ENCODE peak calls at places on chromosomes 1 and 21, in seven cellular contexts. One of them, this sample, is unnamed.

GRCh38 chr1:31483012-31483946 is 70.3 kb downstream of the SERINC2 start:
- DNase-seq in GM06990: no peak
- DNase-seq in AG04450: peak
- DNase-seq in endothelial cell: no peak
- DNase-seq in AG09319: peak
- DNase-seq in spleen: no peak
- DNase-seq in right lobe of liver: no peak
- DNase-seq in this sample: peak

GRCh38 chr1:98143403-98143802 is 222.6 kb upstream of the DPYD start:
- DNase-seq in right lobe of liver: no peak
- DNase-seq in endothelial cell: no peak
- DNase-seq in AG09319: no peak
- DNase-seq in spleen: no peak
- DNase-seq in GM06990: no peak
- DNase-seq in AG04450: no peak
- DNase-seq in this sample: no peak

GRCh38 chr1:114725230-114725629 is 8.7 kb upstream of the NRAS start:
- DNase-seq in endothelial cell: no peak
- DNase-seq in spleen: no peak
- DNase-seq in right lobe of liver: no peak
- DNase-seq in AG04450: no peak
- DNase-seq in AG09319: no peak
- DNase-seq in GM06990: no peak
- DNase-seq in this sample: no peak

GRCh38 chr1:235996048-235996785 is 68.7 kb downstream of the NID1 start:
- DNase-seq in endothelial cell: no peak
- DNase-seq in right lobe of liver: no peak
- DNase-seq in AG09319: no peak
- DNase-seq in AG04450: no peak
- DNase-seq in spleen: no peak
- DNase-seq in GM06990: peak
- DNase-seq in this sample: no peak

GRCh38 chr1:44040856-44041255 is 9.6 kb upstream of the SLC6A9 start:
- DNase-seq in right lobe of liver: no peak
- DNase-seq in AG09319: no peak
- DNase-seq in GM06990: no peak
- DNase-seq in AG04450: no peak
- DNase-seq in spleen: no peak
- DNase-seq in endothelial cell: no peak
- DNase-seq in this sample: no peak

GRCh38 chr1:86018311-86018923 is 138.2 kb downstream of the COL24A1 start:
- DNase-seq in GM06990: no peak
- DNase-seq in right lobe of liver: no peak
- DNase-seq in endothelial cell: peak
- DNase-seq in spleen: no peak
- DNase-seq in AG04450: no peak
- DNase-seq in AG09319: peak
- DNase-seq in this sample: peak

GRCh38 chr1:203202431-203203245 is 16.1 kb upstream of the CHI3L1 start:
- DNase-seq in endothelial cell: no peak
- DNase-seq in AG09319: peak
- DNase-seq in AG04450: peak
- DNase-seq in spleen: no peak
- DNase-seq in right lobe of liver: no peak
- DNase-seq in GM06990: no peak
- DNase-seq in this sample: no peak

GRCh38 chr1:198187973-198188588 is 31.3 kb downstream of the NEK7 start:
- DNase-seq in GM06990: no peak
- DNase-seq in AG04450: no peak
- DNase-seq in right lobe of liver: no peak
- DNase-seq in spleen: no peak
- DNase-seq in AG09319: no peak
- DNase-seq in endothelial cell: no peak
- DNase-seq in this sample: no peak

GRCh38 chr1:221478050-221478949 is 263.6 kb downstream of the DUSP10 start:
- DNase-seq in spleen: no peak
- DNase-seq in AG04450: peak
- DNase-seq in right lobe of liver: peak
- DNase-seq in endothelial cell: peak
- DNase-seq in GM06990: no peak
- DNase-seq in AG09319: peak
- DNase-seq in this sample: peak

GRCh38 chr1:199550384-199551067 is 477.0 kb upstream of the NR5A2 start:
- DNase-seq in endothelial cell: no peak
- DNase-seq in AG04450: no peak
- DNase-seq in right lobe of liver: no peak
- DNase-seq in GM06990: no peak
- DNase-seq in spleen: no peak
- DNase-seq in AG09319: no peak
- DNase-seq in this sample: no peak

GRCh38 chr1:152185544-152186391 is 26.7 kb upstream of the RPTN start:
- DNase-seq in spleen: no peak
- DNase-seq in right lobe of liver: no peak
- DNase-seq in GM06990: peak
- DNase-seq in AG09319: peak
- DNase-seq in endothelial cell: peak
- DNase-seq in AG04450: peak
- DNase-seq in this sample: peak

GRCh38 chr1:165898837-165899236 is 71.4 kb downstream of the UCK2 start:
- DNase-seq in AG09319: peak
- DNase-seq in endothelial cell: no peak
- DNase-seq in AG04450: peak
- DNase-seq in GM06990: no peak
- DNase-seq in right lobe of liver: no peak
- DNase-seq in spleen: no peak
- DNase-seq in this sample: no peak

GRCh38 chr1:151485685-151486255 is 25.4 kb upstream of the CGN start:
- DNase-seq in GM06990: no peak
- DNase-seq in AG04450: no peak
- DNase-seq in spleen: no peak
- DNase-seq in endothelial cell: no peak
- DNase-seq in AG09319: no peak
- DNase-seq in right lobe of liver: no peak
- DNase-seq in this sample: no peak

GRCh38 chr1:162476620-162477019 is 21.0 kb upstream of the UHMK1 start:
- DNase-seq in AG09319: no peak
- DNase-seq in endothelial cell: no peak
- DNase-seq in right lobe of liver: no peak
- DNase-seq in spleen: no peak
- DNase-seq in GM06990: no peak
- DNase-seq in AG04450: no peak
- DNase-seq in this sample: no peak

GRCh38 chr21:35483267-35483666 is 434.2 kb upstream of the RUNX1 start:
- DNase-seq in GM06990: no peak
- DNase-seq in endothelial cell: no peak
- DNase-seq in AG09319: no peak
- DNase-seq in right lobe of liver: no peak
- DNase-seq in AG04450: no peak
- DNase-seq in spleen: no peak
- DNase-seq in this sample: no peak

GRCh38 chr1:245694476-245695195 is 539.9 kb downstream of the KIF26B start:
- DNase-seq in AG04450: no peak
- DNase-seq in AG09319: no peak
- DNase-seq in spleen: peak
- DNase-seq in endothelial cell: no peak
- DNase-seq in right lobe of liver: no peak
- DNase-seq in GM06990: no peak
- DNase-seq in this sample: no peak

GRCh38 chr1:181475580-181475979 is 7.7 kb upstream of the CACNA1E start:
- DNase-seq in spleen: no peak
- DNase-seq in right lobe of liver: no peak
- DNase-seq in AG04450: no peak
- DNase-seq in endothelial cell: no peak
- DNase-seq in GM06990: no peak
- DNase-seq in AG09319: no peak
- DNase-seq in this sample: no peak

DNA sequence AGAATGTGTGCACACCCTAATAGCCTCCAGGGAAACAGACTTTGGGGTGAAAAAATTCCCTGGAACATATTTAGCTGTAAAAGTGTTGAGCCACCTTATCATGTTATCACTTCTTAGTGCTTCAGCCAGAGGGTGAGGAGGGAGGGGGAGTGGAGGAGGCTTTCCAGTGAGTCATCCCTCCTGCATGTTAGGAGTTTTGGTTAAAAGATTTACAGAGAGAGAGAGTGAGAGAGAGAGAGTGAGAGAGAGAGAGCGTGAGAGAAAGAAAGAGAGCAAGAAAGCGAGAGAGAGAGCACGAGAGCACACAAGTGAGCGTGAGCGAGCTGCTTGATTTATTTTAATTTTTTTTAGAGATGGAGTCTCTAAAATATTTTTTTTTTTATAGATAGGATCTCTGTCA is 13.5 kb upstream of the CACNA1E start:
- DNase-seq in right lobe of liver: no peak
- DNase-seq in spleen: no peak
- DNase-seq in GM06990: no peak
- DNase-seq in AG04450: peak
- DNase-seq in endothelial cell: no peak
- DNase-seq in AG09319: peak
- DNase-seq in this sample: peak
- TF ChIP-seq CTCF in right lobe of liver: no peak
- TF ChIP-seq CTCF in spleen: no peak
- TF ChIP-seq CTCF in GM06990: no peak
- TF ChIP-seq CTCF in AG04450: no peak
- TF ChIP-seq CTCF in endothelial cell: no peak
- TF ChIP-seq CTCF in AG09319: no peak
- TF ChIP-seq CTCF in this sample: no peak

GRCh38 chr1:67685067-67685557 is at the start of gene GADD45A:
- DNase-seq in GM06990: peak
- DNase-seq in endothelial cell: peak
- DNase-seq in spleen: peak
- DNase-seq in AG09319: peak
- DNase-seq in right lobe of liver: peak
- DNase-seq in AG04450: peak
- DNase-seq in this sample: peak

GRCh38 chr1:67687198-67687545 is 2.2 kb downstream of the GADD45A start:
- DNase-seq in GM06990: no peak
- DNase-seq in AG09319: no peak
- DNase-seq in AG04450: no peak
- DNase-seq in right lobe of liver: no peak
- DNase-seq in spleen: no peak
- DNase-seq in endothelial cell: no peak
- DNase-seq in this sample: no peak

GRCh38 chr1:67687649-67688048 is 2.6 kb downstream of the GADD45A start:
- DNase-seq in GM06990: no peak
- DNase-seq in spleen: no peak
- DNase-seq in right lobe of liver: no peak
- DNase-seq in endothelial cell: no peak
- DNase-seq in AG09319: no peak
- DNase-seq in AG04450: peak
- DNase-seq in this sample: no peak

GRCh38 chr1:67685558-67686271 is 714 bp downstream of the GADD45A start:
- DNase-seq in spleen: peak
- DNase-seq in AG09319: no peak
- DNase-seq in AG04450: no peak
- DNase-seq in GM06990: peak
- DNase-seq in right lobe of liver: peak
- DNase-seq in endothelial cell: peak
- DNase-seq in this sample: peak

DNA sequence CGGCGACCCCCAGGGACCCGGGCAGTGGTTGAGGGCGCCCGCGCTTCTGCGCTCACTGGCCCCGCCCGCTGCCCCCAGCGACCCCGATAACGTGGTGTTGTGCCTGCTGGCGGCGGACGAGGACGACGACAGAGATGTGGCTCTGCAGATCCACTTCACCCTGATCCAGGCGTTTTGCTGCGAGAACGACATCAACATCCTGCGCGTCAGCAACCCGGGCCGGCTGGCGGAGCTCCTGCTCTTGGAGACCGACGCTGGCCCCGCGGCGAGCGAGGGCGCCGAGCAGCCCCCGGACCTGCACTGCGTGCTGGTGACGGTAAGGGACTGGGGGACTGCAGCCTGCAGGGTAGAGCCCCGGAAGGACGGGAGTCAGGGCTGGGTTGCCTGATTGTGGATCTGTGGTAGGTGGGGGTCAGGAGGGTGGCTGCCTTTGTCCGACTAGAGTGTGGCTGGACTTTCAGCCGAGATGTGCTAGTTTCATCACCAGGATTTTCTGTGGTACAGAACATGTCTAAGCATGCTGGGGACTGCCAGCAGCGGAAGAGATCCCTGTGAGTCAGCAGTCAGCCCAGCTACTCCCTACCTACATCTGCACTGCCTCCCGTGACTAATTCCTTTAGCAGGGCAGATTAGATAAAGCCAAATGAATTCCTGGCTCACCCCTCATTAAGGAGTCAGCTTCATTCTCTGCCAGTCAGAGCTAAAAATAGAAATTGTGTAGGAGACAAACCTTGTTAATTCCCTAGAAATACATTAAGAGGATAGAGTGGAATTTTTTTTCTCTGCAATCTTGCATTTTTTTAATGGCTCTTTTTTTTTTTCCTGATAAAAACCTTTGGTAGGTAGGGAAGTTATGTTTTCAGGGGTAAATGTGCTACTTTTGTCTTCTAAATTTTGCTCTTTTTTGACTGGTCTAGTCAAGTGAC is 1.5 kb downstream of the GADD45A start:
- DNase-seq in GM06990: peak
- DNase-seq in AG09319: peak
- DNase-seq in spleen: peak
- DNase-seq in endothelial cell: peak
- DNase-seq in right lobe of liver: peak
- DNase-seq in AG04450: peak
- DNase-seq in this sample: peak
- TF ChIP-seq CTCF in GM06990: no peak
- TF ChIP-seq CTCF in AG09319: no peak
- TF ChIP-seq CTCF in spleen: no peak
- TF ChIP-seq CTCF in endothelial cell: no peak
- TF ChIP-seq CTCF in right lobe of liver: no peak
- TF ChIP-seq CTCF in AG04450: no peak
- TF ChIP-seq CTCF in this sample: no peak

GRCh38 chr1:41504126-41505035 is 19.9 kb upstream of the EDN2 start:
- DNase-seq in AG04450: no peak
- DNase-seq in spleen: no peak
- DNase-seq in AG09319: peak
- DNase-seq in GM06990: no peak
- DNase-seq in right lobe of liver: no peak
- DNase-seq in endothelial cell: no peak
- DNase-seq in this sample: peak
- TF ChIP-seq CTCF in AG04450: no peak
- TF ChIP-seq CTCF in spleen: no peak
- TF ChIP-seq CTCF in AG09319: no peak
- TF ChIP-seq CTCF in GM06990: no peak
- TF ChIP-seq CTCF in right lobe of liver: no peak
- TF ChIP-seq CTCF in endothelial cell: no peak
- TF ChIP-seq CTCF in this sample: no peak

GRCh38 chr1:209895709-209896108 is 42.3 kb upstream of the SYT14 start:
- DNase-seq in AG09319: peak
- DNase-seq in spleen: no peak
- DNase-seq in right lobe of liver: no peak
- DNase-seq in GM06990: no peak
- DNase-seq in AG04450: no peak
- DNase-seq in endothelial cell: no peak
- DNase-seq in this sample: peak

GRCh38 chr1:209900734-209901133 is 37.3 kb upstream of the SYT14 start:
- DNase-seq in GM06990: no peak
- DNase-seq in spleen: no peak
- DNase-seq in endothelial cell: no peak
- DNase-seq in AG09319: peak
- DNase-seq in AG04450: no peak
- DNase-seq in right lobe of liver: no peak
- DNase-seq in this sample: no peak

GRCh38 chr1:209896346-209896745 is 41.7 kb upstream of the SYT14 start:
- DNase-seq in spleen: no peak
- DNase-seq in AG04450: no peak
- DNase-seq in AG09319: no peak
- DNase-seq in GM06990: no peak
- DNase-seq in right lobe of liver: no peak
- DNase-seq in endothelial cell: no peak
- DNase-seq in this sample: no peak

GRCh38 chr1:209899948-209900347 is 38.1 kb upstream of the SYT14 start:
- DNase-seq in AG09319: no peak
- DNase-seq in right lobe of liver: no peak
- DNase-seq in GM06990: no peak
- DNase-seq in endothelial cell: peak
- DNase-seq in AG04450: no peak
- DNase-seq in spleen: no peak
- DNase-seq in this sample: peak
- TF ChIP-seq CTCF in AG09319: peak
- TF ChIP-seq CTCF in right lobe of liver: peak
- TF ChIP-seq CTCF in GM06990: peak
- TF ChIP-seq CTCF in endothelial cell: peak
- TF ChIP-seq CTCF in AG04450: peak
- TF ChIP-seq CTCF in spleen: no peak
- TF ChIP-seq CTCF in this sample: peak

This sample was measured in Calu3.